ENCODE peak calls at places on chromosomes 2 and 18, in four cellular contexts. J is GM12878, I is HepG2, F is K562. M is an unnamed sample.
A peak's percentile ranks its signal among the peaks of the same experiment; 100 is the strongest.

GRCh38 chr2:31213063-31213882 is 4.0 kb downstream of the CAPN14 start:
- DNase-seq in I (no peak), J (no peak), F (no peak), M (no peak)

GRCh38 chr2:223668302-223668998 is 66.3 kb upstream of the SCG2 start:
- DNase-seq in J (no peak), F (no peak), I (no peak), M (no peak)

GRCh38 chr2:8679827-8680731 is 1.8 kb upstream of the ID2 start:
- DNase-seq in J (no peak), I (peak; percentile 98), F (no peak), M (peak; percentile 95)

GRCh38 chr2:68295523-68295922 is 24.2 kb downstream of the CNRIP1 start:
- DNase-seq in F (no peak), I (no peak), J (no peak), M (no peak)

GRCh38 chr2:88091943-88092342 is 24.3 kb downstream of the SMYD1 start:
- DNase-seq in F (no peak), I (no peak), J (no peak), M (no peak)

GRCh38 chr2:190714958-190715357 is 66.1 kb downstream of the NAB1 start:
- DNase-seq in I (no peak), J (no peak), F (no peak), M (no peak)

GRCh38 chr18:79756826-79757225 is 40.9 kb upstream of the KCNG2 start:
- DNase-seq in I (no peak), F (no peak), J (no peak), M (no peak)

GRCh38 chr2:111022630-111023029 is 98.1 kb upstream of the BCL2L11 start:
- DNase-seq in J (no peak), I (no peak), F (no peak), M (no peak)

GRCh38 chr2:108896741-108897140 is 92.3 kb downstream of the EDAR start:
- DNase-seq in F (no peak), J (no peak), I (no peak), M (no peak)

GRCh38 chr18:54209471-54210180 is 14.8 kb downstream of the MBD2 start:
- DNase-seq in F (no peak), I (no peak), J (peak; percentile 61), M (no peak)

GRCh38 chr2:164388511-164388910 is 232.8 kb downstream of the GRB14 start:
- DNase-seq in F (no peak), I (peak; percentile 51), J (peak; percentile 3), M (peak; percentile 64)

GRCh38 chr18:27599202-27599829 is 414.2 kb upstream of the CHST9 start:
- DNase-seq in F (peak; percentile 65), J (no peak), I (peak; percentile 40), M (peak; percentile 39)

GRCh38 chr18:5075297-5075696 is 121.8 kb downstream of the AKAIN1 start:
- DNase-seq in I (no peak), F (no peak), J (no peak), M (no peak)

GRCh38 chr2:112156152-112156986 is 18.2 kb downstream of the FBLN7 start:
- DNase-seq in F (no peak), J (no peak), I (peak; percentile 39), M (no peak)

GRCh38 chr2:28523873-28524272 is 28.0 kb downstream of the PLB1 start:
- DNase-seq in J (no peak), I (no peak), F (no peak), M (no peak)

GRCh38 chr18:70981400-70982140 is 692.7 kb downstream of the SOCS6 start:
- DNase-seq in I (no peak), F (no peak), J (no peak), M (no peak)

GRCh38 chr18:36934884-36935283 is 106.0 kb downstream of the KIAA1328 start:
- DNase-seq in J (no peak), I (no peak), F (no peak), M (no peak)

GRCh38 chr2:149861034-149861433 is 273.5 kb upstream of the MMADHC start:
- DNase-seq in I (no peak), F (no peak), J (no peak), M (no peak)

GRCh38 chr2:195898505-195898904 is 170.1 kb downstream of the DNAH7 start:
- DNase-seq in I (peak; percentile 4), F (no peak), J (no peak), M (no peak)

GRCh38 chr2:135097532-135098231 is 45.6 kb downstream of the RAB3GAP1 start:
- DNase-seq in J (no peak), I (no peak), F (no peak), M (no peak)

GRCh38 chr18:74194691-74195090 is 46.4 kb downstream of the TIMM21 start:
- DNase-seq in F (no peak), J (no peak), I (no peak), M (no peak)

GRCh38 chr2:207796585-207797350 is 27.1 kb upstream of the FZD5 start:
- DNase-seq in I (peak; percentile 87), J (no peak), F (no peak), M (peak; percentile 57)

GRCh38 chr2:196160101-196160500 is 11.3 kb downstream of the STK17B start:
- DNase-seq in F (peak; percentile 25), I (no peak), J (peak; percentile 86), M (no peak)

GRCh38 chr2:59745085-59745484 is 808.4 kb downstream of the BCL11A start:
- DNase-seq in I (no peak), F (no peak), J (no peak), M (no peak)

GRCh38 chr2:20625491-20625919 is 25.4 kb downstream of the HS1BP3 start:
- DNase-seq in I (no peak), J (no peak), F (no peak), M (no peak)

GRCh38 chr2:44348385-44348784 is 12.9 kb downstream of the PREPL start:
- DNase-seq in F (no peak), I (no peak), J (no peak), M (no peak)

GRCh38 chr18:42351455-42351854 is 396.4 kb downstream of the PIK3C3 start:
- DNase-seq in I (no peak), F (no peak), J (no peak), M (no peak)

GRCh38 chr2:145064476-145064875 is 544.6 kb upstream of the ZEB2 start:
- DNase-seq in I (no peak), J (no peak), F (no peak), M (no peak)

GRCh38 chr2:145066795-145067194 is 546.9 kb upstream of the ZEB2 start:
- DNase-seq in F (no peak), J (no peak), I (no peak), M (no peak)

GRCh38 chr2:145065278-145065677 is 545.4 kb upstream of the ZEB2 start:
- DNase-seq in I (no peak), F (no peak), J (no peak), M (no peak)

GRCh38 chr2:145067631-145068030 is 547.7 kb upstream of the ZEB2 start:
- DNase-seq in J (no peak), I (no peak), F (no peak), M (no peak)

GRCh38 chr2:145066151-145066661 is 546.3 kb upstream of the ZEB2 start:
- DNase-seq in J (no peak), I (no peak), F (no peak), M (no peak)
- TF ChIP-seq JUNB in J (no peak), I (no peak), F (no peak), M (no peak)

DNA sequence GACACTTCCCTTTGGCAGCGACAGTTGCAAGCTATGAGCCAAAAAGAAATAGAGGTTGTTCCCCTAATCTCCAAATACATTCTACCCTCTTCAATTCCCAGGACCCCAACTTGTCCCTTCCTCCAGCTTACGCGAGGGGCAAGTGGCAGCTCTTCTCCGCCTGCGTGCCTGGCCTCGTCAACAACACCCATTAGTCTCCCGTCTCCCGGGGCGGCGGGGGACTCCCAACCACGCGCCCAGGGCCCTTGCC is 545 bp upstream of the UBE2E3 start:
- DNase-seq in J (no peak), F (no peak), I (no peak), M (no peak)
- H3K4me3 ChIP-seq in J (peak overlapping the region; percentile 48), F (peak overlapping the region; percentile 53), I (peak overlapping the region; percentile 63), M (peak overlapping the region; percentile 91)

DNA sequence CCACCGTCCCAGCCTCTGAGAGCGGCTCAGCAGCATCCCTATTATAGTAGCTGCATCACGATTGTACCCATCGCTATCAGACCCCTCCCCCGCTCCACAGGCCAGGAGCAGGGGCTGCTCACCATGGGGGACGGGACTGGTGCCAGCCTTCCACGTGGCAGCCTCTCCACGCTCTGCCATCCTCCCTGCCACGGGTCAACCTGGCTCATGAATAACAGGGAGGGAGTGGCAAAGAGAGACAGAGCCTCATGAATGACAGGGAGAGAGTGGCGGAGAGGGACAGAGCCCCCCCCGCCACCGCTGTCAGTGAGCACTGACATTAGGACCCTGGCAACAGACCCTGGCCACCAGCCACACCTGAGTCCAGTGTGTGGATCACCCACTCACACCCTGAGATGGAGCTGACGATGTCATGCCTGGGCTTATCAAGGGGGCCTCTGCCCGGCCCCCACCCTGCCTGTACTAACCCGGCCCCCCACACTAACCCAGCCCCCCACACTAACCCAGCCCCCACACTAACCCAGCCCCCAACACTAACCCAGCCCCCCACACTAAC is 16.9 kb downstream of the CROCC2 start:
- DNase-seq in F (no peak), I (no peak), J (no peak), M (peak; percentile 72)
- TF ChIP-seq USF2 in F (no peak), I (no peak), J (no peak), M (no peak)

GRCh38 chr2:142585785-142586184 is 291.7 kb upstream of the KYNU start:
- DNase-seq in F (no peak), I (no peak), J (peak; percentile 21), M (no peak)

GRCh38 chr2:142586693-142587432 is 290.6 kb upstream of the KYNU start:
- DNase-seq in I (peak; percentile 55), F (no peak), J (no peak), M (no peak)

GRCh38 chr2:142591408-142591807 is 286.1 kb upstream of the KYNU start:
- DNase-seq in J (no peak), F (no peak), I (no peak), M (no peak)

GRCh38 chr2:142592171-142592570 is 285.3 kb upstream of the KYNU start:
- DNase-seq in J (no peak), I (no peak), F (no peak), M (no peak)

DNA sequence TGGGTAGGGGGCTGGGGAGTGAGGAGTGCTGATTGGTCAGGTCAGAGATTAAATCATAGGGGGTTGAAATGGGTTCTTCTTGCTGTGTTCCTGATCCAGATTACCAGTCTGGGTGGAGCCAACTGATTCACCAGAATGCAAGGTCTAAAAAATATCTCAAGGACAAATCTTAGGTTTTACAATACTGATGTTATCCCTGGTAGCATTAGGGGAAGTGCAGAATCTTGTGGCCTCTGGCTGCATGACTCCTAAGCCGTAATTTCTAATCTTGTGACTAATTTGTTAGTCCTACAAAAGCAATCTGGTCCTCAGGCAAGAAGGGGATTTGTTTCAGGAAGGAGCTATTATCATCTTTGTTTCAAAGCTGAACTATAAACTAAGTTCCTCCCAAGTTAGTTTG is 289.2 kb upstream of the KYNU start:
- DNase-seq in F (no peak), J (no peak), I (no peak), M (no peak)
- TF ChIP-seq JUNB in F (no peak), J (no peak), I (no peak), M (no peak)

DNA sequence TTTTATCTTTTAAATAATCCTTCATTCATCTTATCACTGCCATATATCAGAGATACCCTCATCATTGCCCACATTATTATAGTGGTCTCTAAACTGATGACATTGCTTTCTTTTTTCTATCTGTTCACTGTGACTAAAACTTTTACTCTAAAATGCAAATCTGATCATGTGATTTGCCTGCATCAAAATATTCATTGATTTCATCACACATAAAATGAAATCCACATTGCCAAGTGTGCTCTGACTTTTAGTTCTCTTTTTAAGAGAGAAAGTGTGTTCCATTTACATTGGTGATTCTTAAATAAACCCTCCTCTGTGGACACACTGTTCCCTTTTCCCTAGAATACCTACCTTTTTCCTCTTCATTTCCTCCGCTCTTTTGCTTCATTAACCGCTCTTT is 7.5 kb downstream of the REL start:
- DNase-seq in I (no peak), J (no peak), F (no peak), M (no peak)
- H3K4me3 ChIP-seq in I (no peak overlapping the region), J (peak overlapping the region; percentile 38), F (no peak overlapping the region), M (no peak overlapping the region)